ENCODE peak calls at places on chromosomes 5 and 9, in seven cellular contexts. One of them, this sample, is unnamed.

GRCh38 chr9:101333923-101334702 is 50.7 kb downstream of the BAAT start:
- DNase-seq in NCI-H2081: no peak
- DNase-seq in body of pancreas: no peak
- DNase-seq in mesendoderm: no peak
- DNase-seq in ELR: no peak
- DNase-seq in psoas muscle: no peak
- DNase-seq in posterior cingulate gyrus: no peak
- DNase-seq in this sample: no peak

GRCh38 chr9:18459958-18460584 is 13.9 kb upstream of the ADAMTSL1 start:
- DNase-seq in NCI-H2081: no peak
- DNase-seq in body of pancreas: no peak
- DNase-seq in mesendoderm: no peak
- DNase-seq in ELR: peak
- DNase-seq in psoas muscle: no peak
- DNase-seq in posterior cingulate gyrus: no peak
- DNase-seq in this sample: no peak

GRCh38 chr9:103798620-103799019 is 295.5 kb upstream of the SMC2 start:
- DNase-seq in NCI-H2081: no peak
- DNase-seq in body of pancreas: no peak
- DNase-seq in mesendoderm: peak
- DNase-seq in ELR: peak
- DNase-seq in psoas muscle: no peak
- DNase-seq in posterior cingulate gyrus: no peak
- DNase-seq in this sample: no peak

GRCh38 chr5:103450333-103451061 is 112.1 kb downstream of the NUDT12 start:
- DNase-seq in NCI-H2081: no peak
- DNase-seq in body of pancreas: no peak
- DNase-seq in mesendoderm: peak
- DNase-seq in ELR: peak
- DNase-seq in psoas muscle: no peak
- DNase-seq in posterior cingulate gyrus: no peak
- DNase-seq in this sample: peak

GRCh38 chr9:36470891-36471290 is 70.8 kb upstream of the RNF38 start:
- DNase-seq in NCI-H2081: no peak
- DNase-seq in body of pancreas: peak
- DNase-seq in mesendoderm: no peak
- DNase-seq in ELR: peak
- DNase-seq in psoas muscle: peak
- DNase-seq in posterior cingulate gyrus: no peak
- DNase-seq in this sample: no peak

GRCh38 chr5:36369092-36369737 is 67.5 kb upstream of the RANBP3L start:
- DNase-seq in NCI-H2081: no peak
- DNase-seq in body of pancreas: peak
- DNase-seq in mesendoderm: no peak
- DNase-seq in ELR: peak
- DNase-seq in psoas muscle: no peak
- DNase-seq in posterior cingulate gyrus: no peak
- DNase-seq in this sample: no peak

GRCh38 chr5:58628626-58629025 is 45.8 kb downstream of the RAB3C start:
- DNase-seq in NCI-H2081: no peak
- DNase-seq in body of pancreas: no peak
- DNase-seq in mesendoderm: no peak
- DNase-seq in ELR: no peak
- DNase-seq in psoas muscle: no peak
- DNase-seq in posterior cingulate gyrus: no peak
- DNase-seq in this sample: no peak

GRCh38 chr5:77486344-77486962 is 5.7 kb downstream of the WDR41 start:
- DNase-seq in NCI-H2081: no peak
- DNase-seq in body of pancreas: peak
- DNase-seq in mesendoderm: no peak
- DNase-seq in ELR: no peak
- DNase-seq in psoas muscle: no peak
- DNase-seq in posterior cingulate gyrus: no peak
- DNase-seq in this sample: no peak

GRCh38 chr5:124790261-124790894 is 43.9 kb upstream of the ZNF608 start:
- DNase-seq in NCI-H2081: no peak
- DNase-seq in body of pancreas: no peak
- DNase-seq in mesendoderm: no peak
- DNase-seq in ELR: no peak
- DNase-seq in psoas muscle: no peak
- DNase-seq in posterior cingulate gyrus: no peak
- DNase-seq in this sample: peak

GRCh38 chr9:17807670-17808282 is 228.9 kb downstream of the SH3GL2 start:
- DNase-seq in NCI-H2081: peak
- DNase-seq in body of pancreas: peak
- DNase-seq in mesendoderm: peak
- DNase-seq in ELR: no peak
- DNase-seq in psoas muscle: no peak
- DNase-seq in posterior cingulate gyrus: no peak
- DNase-seq in this sample: no peak

GRCh38 chr9:2179557-2179956 is 164.4 kb downstream of the SMARCA2 start:
- DNase-seq in NCI-H2081: no peak
- DNase-seq in body of pancreas: no peak
- DNase-seq in mesendoderm: peak
- DNase-seq in ELR: no peak
- DNase-seq in psoas muscle: no peak
- DNase-seq in posterior cingulate gyrus: no peak
- DNase-seq in this sample: no peak

GRCh38 chr9:133543772-133544467 is 9.4 kb downstream of the ADAMTSL2 start:
- DNase-seq in NCI-H2081: no peak
- DNase-seq in body of pancreas: no peak
- DNase-seq in mesendoderm: no peak
- DNase-seq in ELR: no peak
- DNase-seq in psoas muscle: no peak
- DNase-seq in posterior cingulate gyrus: no peak
- DNase-seq in this sample: no peak

GRCh38 chr9:109817846-109818472 is 38.0 kb downstream of the PALM2AKAP2 start:
- DNase-seq in NCI-H2081: peak
- DNase-seq in body of pancreas: peak
- DNase-seq in mesendoderm: peak
- DNase-seq in ELR: peak
- DNase-seq in psoas muscle: no peak
- DNase-seq in posterior cingulate gyrus: no peak
- DNase-seq in this sample: peak

GRCh38 chr5:74865799-74866652 is at the start of gene FAM169A:
- DNase-seq in NCI-H2081: peak
- DNase-seq in body of pancreas: peak
- DNase-seq in mesendoderm: peak
- DNase-seq in ELR: peak
- DNase-seq in psoas muscle: peak
- DNase-seq in posterior cingulate gyrus: peak
- DNase-seq in this sample: no peak

GRCh38 chr5:100826133-100826532 is 76.9 kb downstream of the ST8SIA4 start:
- DNase-seq in NCI-H2081: no peak
- DNase-seq in body of pancreas: no peak
- DNase-seq in mesendoderm: no peak
- DNase-seq in ELR: no peak
- DNase-seq in psoas muscle: no peak
- DNase-seq in posterior cingulate gyrus: no peak
- DNase-seq in this sample: no peak

GRCh38 chr9:132813115-132813784 is 64.8 kb downstream of the AK8 start:
- DNase-seq in NCI-H2081: no peak
- DNase-seq in body of pancreas: no peak
- DNase-seq in mesendoderm: no peak
- DNase-seq in ELR: no peak
- DNase-seq in psoas muscle: no peak
- DNase-seq in posterior cingulate gyrus: no peak
- DNase-seq in this sample: no peak

GRCh38 chr5:175321927-175322532 is 122.0 kb downstream of the DRD1 start:
- DNase-seq in NCI-H2081: no peak
- DNase-seq in body of pancreas: no peak
- DNase-seq in mesendoderm: peak
- DNase-seq in ELR: peak
- DNase-seq in psoas muscle: no peak
- DNase-seq in posterior cingulate gyrus: no peak
- DNase-seq in this sample: no peak

GRCh38 chr9:15306757-15307522 is at the start of gene TTC39B:
- DNase-seq in NCI-H2081: peak
- DNase-seq in body of pancreas: peak
- DNase-seq in mesendoderm: peak
- DNase-seq in ELR: peak
- DNase-seq in psoas muscle: peak
- DNase-seq in posterior cingulate gyrus: peak
- DNase-seq in this sample: peak

GRCh38 chr5:89849819-89850515 is 559.6 kb downstream of the CETN3 start:
- DNase-seq in NCI-H2081: no peak
- DNase-seq in body of pancreas: no peak
- DNase-seq in mesendoderm: peak
- DNase-seq in ELR: no peak
- DNase-seq in psoas muscle: no peak
- DNase-seq in posterior cingulate gyrus: no peak
- DNase-seq in this sample: no peak

GRCh38 chr9:93471135-93471534 is 17.8 kb upstream of the FAM120AOS start:
- DNase-seq in NCI-H2081: no peak
- DNase-seq in body of pancreas: no peak
- DNase-seq in mesendoderm: no peak
- DNase-seq in ELR: no peak
- DNase-seq in psoas muscle: no peak
- DNase-seq in posterior cingulate gyrus: no peak
- DNase-seq in this sample: no peak

GRCh38 chr9:19376931-19377330 is 3.1 kb downstream of the RPS6 start:
- DNase-seq in NCI-H2081: no peak
- DNase-seq in body of pancreas: no peak
- DNase-seq in mesendoderm: no peak
- DNase-seq in ELR: peak
- DNase-seq in psoas muscle: no peak
- DNase-seq in posterior cingulate gyrus: no peak
- DNase-seq in this sample: no peak

GRCh38 chr9:112175796-112176315 is 759 bp upstream of the SUSD1 start:
- DNase-seq in NCI-H2081: no peak
- DNase-seq in body of pancreas: no peak
- DNase-seq in mesendoderm: peak
- DNase-seq in ELR: no peak
- DNase-seq in psoas muscle: no peak
- DNase-seq in posterior cingulate gyrus: no peak
- DNase-seq in this sample: no peak

GRCh38 chr5:8686707-8687106 is 817.8 kb downstream of the MTRR start:
- DNase-seq in NCI-H2081: no peak
- DNase-seq in body of pancreas: no peak
- DNase-seq in mesendoderm: no peak
- DNase-seq in ELR: no peak
- DNase-seq in psoas muscle: no peak
- DNase-seq in posterior cingulate gyrus: no peak
- DNase-seq in this sample: no peak

GRCh38 chr5:181191526-181192336 is 13.3 kb downstream of the TRIM7 start:
- DNase-seq in NCI-H2081: no peak
- DNase-seq in body of pancreas: peak
- DNase-seq in mesendoderm: peak
- DNase-seq in ELR: peak
- DNase-seq in psoas muscle: peak
- DNase-seq in posterior cingulate gyrus: peak
- DNase-seq in this sample: no peak

GRCh38 chr9:12882430-12882829 is 107.6 kb downstream of the LURAP1L start:
- DNase-seq in NCI-H2081: no peak
- DNase-seq in body of pancreas: no peak
- DNase-seq in mesendoderm: no peak
- DNase-seq in ELR: no peak
- DNase-seq in psoas muscle: no peak
- DNase-seq in posterior cingulate gyrus: no peak
- DNase-seq in this sample: no peak

GRCh38 chr5:91164424-91164823 is 218.7 kb downstream of the ARRDC3 start:
- DNase-seq in NCI-H2081: no peak
- DNase-seq in body of pancreas: no peak
- DNase-seq in mesendoderm: no peak
- DNase-seq in ELR: no peak
- DNase-seq in psoas muscle: no peak
- DNase-seq in posterior cingulate gyrus: no peak
- DNase-seq in this sample: no peak

GRCh38 chr5:172837640-172838039 is 3.6 kb downstream of the ERGIC1 start:
- DNase-seq in NCI-H2081: peak
- DNase-seq in body of pancreas: peak
- DNase-seq in mesendoderm: no peak
- DNase-seq in ELR: no peak
- DNase-seq in psoas muscle: no peak
- DNase-seq in posterior cingulate gyrus: peak
- DNase-seq in this sample: no peak

GRCh38 chr9:87086111-87086510 is 138.8 kb upstream of the GAS1 start:
- DNase-seq in NCI-H2081: no peak
- DNase-seq in body of pancreas: no peak
- DNase-seq in mesendoderm: no peak
- DNase-seq in ELR: no peak
- DNase-seq in psoas muscle: no peak
- DNase-seq in posterior cingulate gyrus: no peak
- DNase-seq in this sample: no peak